ENCODE peak calls at places on chromosome 10, in four cellular contexts. One of them, this sample, is unnamed.

GRCh38 chr10:129099992-129100391 is 367.0 kb upstream of the MGMT start:
- DNase-seq in iris pigment epithelial cell: no peak
- DNase-seq in iPS-NIHi11: no peak
- DNase-seq in NCI-H345: no peak
- DNase-seq in this sample: no peak

GRCh38 chr10:95547197-95547596 is 14.0 kb downstream of the SORBS1 start:
- DNase-seq in iPS-NIHi11: no peak
- DNase-seq in iris pigment epithelial cell: no peak
- DNase-seq in NCI-H345: no peak
- DNase-seq in this sample: no peak

GRCh38 chr10:47150581-47150980 is 149.4 kb upstream of the GDF10 start:
- DNase-seq in NCI-H345: no peak
- DNase-seq in iris pigment epithelial cell: no peak
- DNase-seq in iPS-NIHi11: no peak
- DNase-seq in this sample: no peak

GRCh38 chr10:61795551-61795950 is 105.9 kb upstream of the ARID5B start:
- DNase-seq in iris pigment epithelial cell: no peak
- DNase-seq in iPS-NIHi11: peak; percentile 44
- DNase-seq in NCI-H345: no peak
- DNase-seq in this sample: no peak

GRCh38 chr10:61902448-61903183 is 1.1 kb downstream of the ARID5B start:
- DNase-seq in NCI-H345: peak; percentile 34
- DNase-seq in iris pigment epithelial cell: peak; percentile 80
- DNase-seq in iPS-NIHi11: peak; percentile 29
- DNase-seq in this sample: peak; percentile 83

GRCh38 chr10:58546722-58547121 is 34.0 kb downstream of the BICC1 start:
- DNase-seq in NCI-H345: no peak
- DNase-seq in iPS-NIHi11: no peak
- DNase-seq in iris pigment epithelial cell: peak; percentile 10
- DNase-seq in this sample: no peak

GRCh38 chr10:89516149-89516832 is 19.1 kb downstream of the SLC16A12 start:
- DNase-seq in iPS-NIHi11: peak; percentile 62
- DNase-seq in iris pigment epithelial cell: peak; percentile 97
- DNase-seq in NCI-H345: peak; percentile 9
- DNase-seq in this sample: peak; percentile 97

GRCh38 chr10:110414563-110415309 is 83.0 kb upstream of the DUSP5 start:
- DNase-seq in iris pigment epithelial cell: peak; percentile 92
- DNase-seq in NCI-H345: no peak
- DNase-seq in iPS-NIHi11: no peak
- DNase-seq in this sample: peak; percentile 62

GRCh38 chr10:17007381-17007780 is 122.2 kb downstream of the CUBN start:
- DNase-seq in iPS-NIHi11: no peak
- DNase-seq in NCI-H345: no peak
- DNase-seq in iris pigment epithelial cell: no peak
- DNase-seq in this sample: peak; percentile 31

GRCh38 chr10:53990799-53991238 is 810.2 kb downstream of the PCDH15 start:
- DNase-seq in iPS-NIHi11: no peak
- DNase-seq in NCI-H345: no peak
- DNase-seq in iris pigment epithelial cell: no peak
- DNase-seq in this sample: no peak

GRCh38 chr10:102408081-102408727 is 10.4 kb downstream of the PSD start:
- DNase-seq in iris pigment epithelial cell: no peak
- DNase-seq in iPS-NIHi11: no peak
- DNase-seq in NCI-H345: no peak
- DNase-seq in this sample: no peak

GRCh38 chr10:45370202-45370955 is 3.6 kb upstream of the ALOX5 start:
- DNase-seq in iris pigment epithelial cell: no peak
- DNase-seq in NCI-H345: no peak
- DNase-seq in iPS-NIHi11: no peak
- DNase-seq in this sample: no peak

GRCh38 chr10:34206602-34207268 is 608.4 kb downstream of the PARD3 start:
- DNase-seq in NCI-H345: no peak
- DNase-seq in iris pigment epithelial cell: no peak
- DNase-seq in iPS-NIHi11: no peak
- DNase-seq in this sample: no peak

GRCh38 chr10:59148701-59149100 is 27.7 kb upstream of the PHYHIPL start:
- DNase-seq in iPS-NIHi11: no peak
- DNase-seq in NCI-H345: no peak
- DNase-seq in iris pigment epithelial cell: no peak
- DNase-seq in this sample: no peak

GRCh38 chr10:13613519-13613918 is 26.8 kb downstream of the PRPF18 start:
- DNase-seq in iris pigment epithelial cell: peak; percentile 55
- DNase-seq in NCI-H345: no peak
- DNase-seq in iPS-NIHi11: no peak
- DNase-seq in this sample: peak; percentile 53

This sample was measured in fibroblast of lung.